ENCODE peak calls at places on chromosomes 3 and 15, in nine cellular contexts. One of them, this sample, is unnamed.

GRCh38 chr3:187954486-187955075 is 199.4 kb upstream of the LPP start:
- DNase-seq in A549: no peak
- DNase-seq in lower leg skin: no peak
- DNase-seq in uterus: no peak
- DNase-seq in vagina: no peak
- DNase-seq in sigmoid colon: no peak
- DNase-seq in body of pancreas: no peak
- DNase-seq in breast epithelium: no peak
- DNase-seq in heart left ventricle: no peak
- DNase-seq in this sample: no peak

GRCh38 chr15:72970965-72971746 is 81.1 kb upstream of the NEO1 start:
- DNase-seq in vagina: no peak
- DNase-seq in heart left ventricle: no peak
- DNase-seq in lower leg skin: no peak
- DNase-seq in body of pancreas: no peak
- DNase-seq in uterus: no peak
- DNase-seq in A549: no peak
- DNase-seq in breast epithelium: no peak
- DNase-seq in sigmoid colon: no peak
- DNase-seq in this sample: no peak

GRCh38 chr3:185959609-185960517 is 22.0 kb upstream of the TRA2B start:
- DNase-seq in sigmoid colon: no peak
- DNase-seq in body of pancreas: peak
- DNase-seq in lower leg skin: peak
- DNase-seq in uterus: no peak
- DNase-seq in vagina: no peak
- DNase-seq in heart left ventricle: no peak
- DNase-seq in breast epithelium: no peak
- DNase-seq in A549: peak
- DNase-seq in this sample: no peak

GRCh38 chr3:46393554-46394434 is 13.1 kb downstream of the CCR5AS start:
- DNase-seq in uterus: no peak
- DNase-seq in heart left ventricle: no peak
- DNase-seq in A549: no peak
- DNase-seq in vagina: no peak
- DNase-seq in lower leg skin: no peak
- DNase-seq in breast epithelium: no peak
- DNase-seq in body of pancreas: no peak
- DNase-seq in sigmoid colon: no peak
- DNase-seq in this sample: no peak

GRCh38 chr15:23857028-23857641 is 170.0 kb upstream of the NDN start:
- DNase-seq in heart left ventricle: no peak
- DNase-seq in A549: peak
- DNase-seq in uterus: peak
- DNase-seq in vagina: no peak
- DNase-seq in lower leg skin: no peak
- DNase-seq in body of pancreas: peak
- DNase-seq in sigmoid colon: no peak
- DNase-seq in breast epithelium: no peak
- DNase-seq in this sample: peak

GRCh38 chr15:71447328-71448250 is 332.3 kb downstream of the THSD4 start:
- DNase-seq in heart left ventricle: no peak
- DNase-seq in lower leg skin: peak
- DNase-seq in A549: peak
- DNase-seq in uterus: no peak
- DNase-seq in body of pancreas: no peak
- DNase-seq in sigmoid colon: no peak
- DNase-seq in breast epithelium: no peak
- DNase-seq in vagina: no peak
- DNase-seq in this sample: no peak

GRCh38 chr3:7779331-7779730 is 722.3 kb upstream of the LMCD1 start:
- DNase-seq in A549: no peak
- DNase-seq in lower leg skin: no peak
- DNase-seq in body of pancreas: no peak
- DNase-seq in heart left ventricle: no peak
- DNase-seq in uterus: no peak
- DNase-seq in vagina: no peak
- DNase-seq in sigmoid colon: no peak
- DNase-seq in breast epithelium: no peak
- DNase-seq in this sample: no peak

GRCh38 chr3:49940667-49941249 is 808 bp downstream of the RBM6 start:
- DNase-seq in heart left ventricle: no peak
- DNase-seq in breast epithelium: no peak
- DNase-seq in A549: no peak
- DNase-seq in uterus: no peak
- DNase-seq in lower leg skin: no peak
- DNase-seq in vagina: no peak
- DNase-seq in body of pancreas: no peak
- DNase-seq in sigmoid colon: peak
- DNase-seq in this sample: no peak

GRCh38 chr3:126552688-126553283 is 5.9 kb downstream of the C3orf22 start:
- DNase-seq in heart left ventricle: no peak
- DNase-seq in sigmoid colon: peak
- DNase-seq in vagina: peak
- DNase-seq in body of pancreas: no peak
- DNase-seq in breast epithelium: no peak
- DNase-seq in lower leg skin: peak
- DNase-seq in uterus: peak
- DNase-seq in A549: no peak
- DNase-seq in this sample: no peak

GRCh38 chr3:11055496-11055895 is 62.9 kb downstream of the SLC6A1 start:
- DNase-seq in A549: no peak
- DNase-seq in uterus: no peak
- DNase-seq in body of pancreas: no peak
- DNase-seq in lower leg skin: no peak
- DNase-seq in breast epithelium: no peak
- DNase-seq in sigmoid colon: no peak
- DNase-seq in heart left ventricle: no peak
- DNase-seq in vagina: no peak
- DNase-seq in this sample: no peak

GRCh38 chr3:9696480-9697220 is 7.0 kb upstream of the CPNE9 start:
- DNase-seq in heart left ventricle: no peak
- DNase-seq in vagina: no peak
- DNase-seq in lower leg skin: no peak
- DNase-seq in sigmoid colon: no peak
- DNase-seq in breast epithelium: no peak
- DNase-seq in uterus: no peak
- DNase-seq in A549: no peak
- DNase-seq in body of pancreas: no peak
- DNase-seq in this sample: no peak

GRCh38 chr3:9700536-9700935 is 3.1 kb upstream of the CPNE9 start:
- DNase-seq in vagina: no peak
- DNase-seq in sigmoid colon: no peak
- DNase-seq in lower leg skin: no peak
- DNase-seq in breast epithelium: no peak
- DNase-seq in body of pancreas: no peak
- DNase-seq in heart left ventricle: no peak
- DNase-seq in A549: no peak
- DNase-seq in uterus: no peak
- DNase-seq in this sample: no peak

GRCh38 chr3:9697892-9698291 is 5.7 kb upstream of the CPNE9 start:
- DNase-seq in lower leg skin: no peak
- DNase-seq in sigmoid colon: no peak
- DNase-seq in uterus: no peak
- DNase-seq in heart left ventricle: no peak
- DNase-seq in body of pancreas: no peak
- DNase-seq in breast epithelium: no peak
- DNase-seq in A549: no peak
- DNase-seq in vagina: no peak
- DNase-seq in this sample: no peak

GRCh38 chr3:9701006-9701405 is 2.6 kb upstream of the CPNE9 start:
- DNase-seq in body of pancreas: no peak
- DNase-seq in uterus: no peak
- DNase-seq in lower leg skin: no peak
- DNase-seq in vagina: no peak
- DNase-seq in heart left ventricle: no peak
- DNase-seq in sigmoid colon: no peak
- DNase-seq in breast epithelium: no peak
- DNase-seq in A549: no peak
- DNase-seq in this sample: no peak

GRCh38 chr3:9698293-9698692 is 5.3 kb upstream of the CPNE9 start:
- DNase-seq in vagina: no peak
- DNase-seq in sigmoid colon: no peak
- DNase-seq in A549: no peak
- DNase-seq in body of pancreas: no peak
- DNase-seq in lower leg skin: no peak
- DNase-seq in uterus: no peak
- DNase-seq in heart left ventricle: no peak
- DNase-seq in breast epithelium: no peak
- DNase-seq in this sample: no peak
- TF ChIP-seq POLR2A in vagina: no peak
- TF ChIP-seq POLR2A in sigmoid colon: no peak
- TF ChIP-seq POLR2A in A549: no peak
- TF ChIP-seq POLR2A in body of pancreas: no peak
- TF ChIP-seq POLR2A in lower leg skin: no peak
- TF ChIP-seq POLR2A in uterus: no peak
- TF ChIP-seq POLR2A in heart left ventricle: no peak
- TF ChIP-seq POLR2A in breast epithelium: no peak
- TF ChIP-seq POLR2A in this sample: no peak

GRCh38 chr15:48354694-48355303 is 23.6 kb downstream of the DUT start:
- DNase-seq in sigmoid colon: no peak
- DNase-seq in vagina: no peak
- DNase-seq in body of pancreas: no peak
- DNase-seq in heart left ventricle: no peak
- DNase-seq in A549: no peak
- DNase-seq in uterus: no peak
- DNase-seq in breast epithelium: no peak
- DNase-seq in lower leg skin: no peak
- DNase-seq in this sample: no peak

GRCh38 chr15:48352474-48353072 is 21.3 kb downstream of the DUT start:
- DNase-seq in vagina: no peak
- DNase-seq in uterus: peak
- DNase-seq in body of pancreas: peak
- DNase-seq in lower leg skin: no peak
- DNase-seq in sigmoid colon: peak
- DNase-seq in breast epithelium: no peak
- DNase-seq in A549: peak
- DNase-seq in heart left ventricle: peak
- DNase-seq in this sample: peak

GRCh38 chr15:48358681-48359152 is 27.5 kb downstream of the DUT start:
- DNase-seq in vagina: no peak
- DNase-seq in lower leg skin: no peak
- DNase-seq in body of pancreas: no peak
- DNase-seq in breast epithelium: no peak
- DNase-seq in sigmoid colon: no peak
- DNase-seq in uterus: no peak
- DNase-seq in heart left ventricle: no peak
- DNase-seq in A549: no peak
- DNase-seq in this sample: no peak

GRCh38 chr15:48358229-48358641 is 27.0 kb downstream of the DUT start:
- DNase-seq in body of pancreas: no peak
- DNase-seq in breast epithelium: no peak
- DNase-seq in A549: peak
- DNase-seq in sigmoid colon: no peak
- DNase-seq in lower leg skin: no peak
- DNase-seq in heart left ventricle: no peak
- DNase-seq in uterus: no peak
- DNase-seq in vagina: no peak
- DNase-seq in this sample: no peak

GRCh38 chr15:48355377-48355776 is 24.1 kb downstream of the DUT start:
- DNase-seq in sigmoid colon: no peak
- DNase-seq in uterus: no peak
- DNase-seq in A549: peak
- DNase-seq in heart left ventricle: no peak
- DNase-seq in body of pancreas: no peak
- DNase-seq in breast epithelium: no peak
- DNase-seq in lower leg skin: no peak
- DNase-seq in vagina: no peak
- DNase-seq in this sample: no peak
- H3K4me3 ChIP-seq in sigmoid colon: no peak
- H3K4me3 ChIP-seq in uterus: no peak
- H3K4me3 ChIP-seq in A549: no peak
- H3K4me3 ChIP-seq in heart left ventricle: no peak
- H3K4me3 ChIP-seq in body of pancreas: no peak
- H3K4me3 ChIP-seq in breast epithelium: no peak
- H3K4me3 ChIP-seq in lower leg skin: no peak
- H3K4me3 ChIP-seq in vagina: no peak
- H3K4me3 ChIP-seq in this sample: no peak

DNA sequence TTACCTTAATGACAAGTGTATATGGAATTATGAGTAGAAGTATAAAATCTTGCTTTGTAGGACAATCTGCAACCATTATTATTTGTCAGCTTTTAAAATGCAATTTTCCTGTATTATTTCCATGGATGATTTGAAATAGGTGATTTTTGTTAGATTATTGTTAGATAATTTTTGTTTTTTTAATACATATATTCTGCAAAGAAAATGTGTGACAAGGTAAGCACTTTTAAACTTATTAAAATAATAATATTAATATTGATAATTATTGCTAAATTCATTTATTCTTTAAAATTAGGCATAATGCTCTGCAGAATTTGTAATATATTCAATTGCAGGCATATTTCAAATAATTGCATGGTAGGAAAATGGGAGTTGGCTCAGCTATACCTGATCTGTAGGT is 329.5 kb downstream of the CADM2 start:
- DNase-seq in vagina: no peak
- DNase-seq in uterus: no peak
- DNase-seq in heart left ventricle: no peak
- DNase-seq in lower leg skin: no peak
- DNase-seq in body of pancreas: no peak
- DNase-seq in A549: no peak
- DNase-seq in sigmoid colon: no peak
- DNase-seq in breast epithelium: no peak
- DNase-seq in this sample: no peak
- TF ChIP-seq CTCF in vagina: no peak
- TF ChIP-seq CTCF in uterus: no peak
- TF ChIP-seq CTCF in heart left ventricle: no peak
- TF ChIP-seq CTCF in lower leg skin: no peak
- TF ChIP-seq CTCF in body of pancreas: no peak
- TF ChIP-seq CTCF in A549: no peak
- TF ChIP-seq CTCF in sigmoid colon: no peak
- TF ChIP-seq CTCF in breast epithelium: no peak
- TF ChIP-seq CTCF in this sample: no peak

GRCh38 chr3:196632033-196632751 is 7.3 kb upstream of the NRROS start:
- DNase-seq in uterus: peak
- DNase-seq in sigmoid colon: peak
- DNase-seq in lower leg skin: peak
- DNase-seq in heart left ventricle: peak
- DNase-seq in vagina: no peak
- DNase-seq in A549: peak
- DNase-seq in breast epithelium: peak
- DNase-seq in body of pancreas: peak
- DNase-seq in this sample: peak
- TF ChIP-seq POLR2A in uterus: peak
- TF ChIP-seq POLR2A in sigmoid colon: peak
- TF ChIP-seq POLR2A in lower leg skin: no peak
- TF ChIP-seq POLR2A in heart left ventricle: peak
- TF ChIP-seq POLR2A in vagina: no peak
- TF ChIP-seq POLR2A in A549: no peak
- TF ChIP-seq POLR2A in breast epithelium: no peak
- TF ChIP-seq POLR2A in body of pancreas: peak
- TF ChIP-seq POLR2A in this sample: no peak